ENCODE peak calls at places on chromosomes 12 and 14, in nine cellular contexts. U, S, Q, K, V, T, Y, P and I are unnamed samples. For H3K27me3, the result is how much of the 10 kb centered on the place peaks cover.

GRCh38 chr12:109999983-110000505 is 814 bp downstream of the ANKRD13A start:
- DNase-seq in P (no peak), U (no peak), T (peak), Q (peak), V (no peak), Y (peak), S (peak), K (peak), I (peak)

GRCh38 chr12:67275380-67275913 is 6.3 kb downstream of the CAND1 start:
- DNase-seq in Q (no peak), U (no peak), S (no peak), P (no peak), V (no peak), T (peak), K (no peak), Y (no peak), I (no peak)

GRCh38 chr12:60169904-60170303 is 574.1 kb downstream of the SLC16A7 start:
- DNase-seq in P (no peak), K (no peak), Q (peak), Y (no peak), U (no peak), T (no peak), S (no peak), V (no peak), I (no peak)

GRCh38 chr12:2682301-2683282 is 112.2 kb upstream of the FKBP4 start:
- DNase-seq in K (no peak), Y (peak), U (peak), S (peak), T (peak), Q (peak), V (no peak), P (peak), I (no peak)

GRCh38 chr14:55921516-55921915 is 196.7 kb upstream of the PELI2 start:
- DNase-seq in K (no peak), P (no peak), U (no peak), S (no peak), Q (no peak), V (no peak), Y (no peak), T (no peak), I (no peak)

GRCh38 chr12:51209259-51209658 is 8.6 kb downstream of the POU6F1 start:
- DNase-seq in Q (no peak), T (no peak), V (no peak), S (no peak), K (no peak), U (no peak), P (no peak), Y (no peak), I (no peak)

GRCh38 chr12:91617830-91618229 is 435.2 kb upstream of the DCN start:
- DNase-seq in T (peak), K (no peak), Q (no peak), U (no peak), P (no peak), V (no peak), Y (no peak), S (no peak), I (no peak)

GRCh38 chr12:64522316-64522715 is 70.4 kb downstream of the TBK1 start:
- DNase-seq in Y (no peak), Q (peak), K (no peak), V (peak), P (no peak), T (no peak), U (peak), S (no peak), I (no peak)

GRCh38 chr14:36097356-36097755 is 79.2 kb downstream of the PTCSC3 start:
- DNase-seq in T (no peak), Q (no peak), U (no peak), Y (no peak), S (no peak), P (no peak), K (no peak), V (no peak), I (no peak)

GRCh38 chr14:85534435-85534834 is 4.5 kb downstream of the FLRT2 start:
- DNase-seq in Y (peak), Q (peak), K (no peak), P (peak), V (no peak), U (no peak), S (peak), T (no peak), I (no peak)
- H3K27me3 ChIP-seq in Y (under half), Q (under half), K (under half), P (under half), V (half or more), U (under half), S (half or more), T (under half), I (half or more)

GRCh38 chr14:23173796-23174195 is 9.7 kb downstream of the SLC7A8 start:
- DNase-seq in P (no peak), V (no peak), Q (no peak), Y (no peak), T (no peak), S (no peak), U (no peak), K (no peak), I (no peak)

GRCh38 chr14:23174785-23175184 is 8.7 kb downstream of the SLC7A8 start:
- DNase-seq in P (no peak), S (no peak), Y (no peak), V (no peak), K (no peak), Q (no peak), T (no peak), U (no peak), I (no peak)

GRCh38 chr14:23175823-23176222 is 7.6 kb downstream of the SLC7A8 start:
- DNase-seq in P (no peak), K (no peak), U (no peak), Q (peak), V (no peak), Y (no peak), S (no peak), T (peak), I (no peak)

GRCh38 chr14:23173039-23173438 is 10.4 kb downstream of the SLC7A8 start:
- DNase-seq in P (no peak), K (no peak), S (no peak), V (peak), U (no peak), Y (no peak), Q (no peak), T (no peak), I (no peak)

GRCh38 chr14:23174266-23174665 is 9.2 kb downstream of the SLC7A8 start:
- DNase-seq in U (no peak), Q (peak), V (no peak), P (no peak), Y (no peak), K (no peak), S (no peak), T (no peak), I (no peak)
- H3K4me3 ChIP-seq in U (no peak), Q (no peak), V (no peak), P (no peak), Y (no peak), K (no peak), S (no peak), T (no peak), I (no peak)

GRCh38 chr12:114395755-114396152 is 10.2 kb downstream of the TBX5 start:
- DNase-seq in Y (no peak), K (no peak), Q (peak), V (no peak), T (no peak), S (peak), P (no peak), U (no peak), I (no peak)

GRCh38 chr12:114399664-114400211 is 6.2 kb downstream of the TBX5 start:
- DNase-seq in T (no peak), K (no peak), Q (peak), P (no peak), U (peak), V (no peak), S (peak), Y (no peak), I (no peak)

GRCh38 chr12:114397978-114398881 is 7.7 kb downstream of the TBX5 start:
- DNase-seq in K (no peak), V (no peak), Y (no peak), P (no peak), U (no peak), Q (peak), S (no peak), T (no peak), I (no peak)

GRCh38 chr12:114396153-114396868 is 9.6 kb downstream of the TBX5 start:
- DNase-seq in S (peak), P (no peak), Q (peak), T (no peak), K (no peak), V (no peak), Y (peak), U (no peak), I (no peak)

GRCh38 chr12:114396869-114397719 is 8.8 kb downstream of the TBX5 start:
- DNase-seq in K (no peak), P (no peak), T (no peak), U (no peak), Q (peak), Y (no peak), S (no peak), V (no peak), I (no peak)
- H3K27me3 ChIP-seq in K (half or more), P (under half), T (half or more), U (under half), Q (under half), Y (half or more), S (half or more), V (half or more), I (half or more)

GRCh38 chr12:57049047-57049446 is 882 bp downstream of the MYO1A start:
- DNase-seq in K (no peak), Q (no peak), U (no peak), T (no peak), V (no peak), S (no peak), P (no peak), Y (no peak), I (no peak)
- H3K4me3 ChIP-seq in K (no peak), Q (no peak), U (no peak), T (no peak), V (no peak), S (no peak), P (no peak), Y (no peak), I (peak)

GRCh38 chr12:5078423-5078822 is 34.7 kb downstream of the KCNA5 start:
- DNase-seq in S (no peak), K (peak), V (no peak), T (no peak), Q (no peak), Y (peak), P (no peak), U (no peak), I (no peak)

GRCh38 chr12:5076761-5077160 is 33.1 kb downstream of the KCNA5 start:
- DNase-seq in U (no peak), V (no peak), P (no peak), Q (no peak), Y (no peak), T (no peak), S (no peak), K (peak), I (no peak)

GRCh38 chr12:5085896-5086295 is 42.2 kb downstream of the KCNA5 start:
- DNase-seq in U (peak), Q (peak), V (no peak), T (peak), P (no peak), S (no peak), Y (no peak), K (no peak), I (no peak)

GRCh38 chr12:5083955-5084849 is 40.5 kb downstream of the KCNA5 start:
- DNase-seq in P (no peak), Y (peak), V (peak), U (no peak), K (peak), T (peak), S (peak), Q (peak), I (no peak)

DNA sequence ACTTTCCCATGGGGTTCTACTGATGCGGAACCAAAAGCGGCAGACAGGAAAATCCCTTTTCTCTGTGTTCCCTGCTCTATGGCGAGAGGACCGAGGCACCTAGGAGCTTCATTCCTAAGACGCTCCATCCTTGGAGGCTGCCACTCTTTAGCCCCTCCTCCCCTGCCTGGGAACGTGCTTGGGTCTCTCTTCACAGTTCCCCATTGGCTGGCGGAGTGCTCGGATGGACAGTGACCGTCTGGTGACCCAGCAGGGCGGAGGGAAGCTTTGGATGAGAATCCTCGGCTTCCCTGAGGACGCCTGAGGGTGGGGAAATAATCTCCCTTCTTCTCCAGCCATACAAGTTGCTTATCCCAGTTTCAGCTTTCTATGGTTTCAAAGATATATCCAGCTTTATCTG is 37.3 kb downstream of the KCNA5 start:
- DNase-seq in P (peak), K (no peak), Y (no peak), Q (no peak), V (no peak), S (no peak), U (no peak), T (no peak), I (no peak)
- H3K27me3 ChIP-seq in P (under half), K (under half), Y (under half), Q (under half), V (under half), S (under half), U (under half), T (under half), I (under half)

GRCh38 chr12:1551496-1551895 is 42.9 kb downstream of the FBXL14 start:
- DNase-seq in V (no peak), U (no peak), Y (no peak), S (no peak), T (no peak), P (no peak), Q (no peak), K (no peak), I (no peak)

GRCh38 chr12:1553987-1554982 is 40.1 kb downstream of the FBXL14 start:
- DNase-seq in U (no peak), V (no peak), T (no peak), S (no peak), K (no peak), Y (no peak), P (no peak), Q (no peak), I (no peak)

GRCh38 chr12:1553546-1553945 is 40.8 kb downstream of the FBXL14 start:
- DNase-seq in K (no peak), Q (no peak), V (no peak), T (no peak), S (no peak), P (no peak), U (no peak), Y (no peak), I (no peak)

GRCh38 chr12:1552171-1552570 is 42.2 kb downstream of the FBXL14 start:
- DNase-seq in T (peak), U (no peak), K (no peak), Q (no peak), V (no peak), S (no peak), Y (no peak), P (no peak), I (no peak)

DNA sequence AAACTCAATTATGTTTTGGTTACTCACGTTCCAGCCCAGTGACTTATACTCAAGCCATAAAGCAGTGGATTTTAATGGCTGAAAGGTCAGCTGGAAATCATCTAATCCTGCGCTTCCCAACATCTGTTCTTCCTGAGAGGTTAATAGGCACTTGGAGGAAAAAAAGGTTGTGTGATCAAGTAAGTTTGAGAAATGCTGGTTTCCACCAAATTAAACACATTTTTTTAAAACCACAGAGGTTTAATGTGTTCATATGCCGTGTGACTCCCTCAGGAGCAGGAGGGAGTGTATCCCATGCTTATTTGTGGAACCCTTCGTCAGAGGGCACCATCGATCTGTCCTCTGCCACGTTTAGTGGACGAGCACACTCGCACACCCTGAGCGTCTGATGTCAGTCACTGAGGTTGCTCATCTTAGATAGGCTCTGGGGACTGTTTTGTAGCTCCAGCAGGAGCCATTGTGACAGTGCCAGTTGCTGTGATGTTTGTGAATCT is 41.4 kb downstream of the FBXL14 start:
- DNase-seq in V (no peak), Q (peak), K (no peak), U (peak), Y (no peak), T (no peak), P (no peak), S (no peak), I (no peak)
- H3K4me3 ChIP-seq in V (no peak), Q (no peak), K (no peak), U (no peak), Y (no peak), T (no peak), P (no peak), S (no peak), I (no peak)

DNA sequence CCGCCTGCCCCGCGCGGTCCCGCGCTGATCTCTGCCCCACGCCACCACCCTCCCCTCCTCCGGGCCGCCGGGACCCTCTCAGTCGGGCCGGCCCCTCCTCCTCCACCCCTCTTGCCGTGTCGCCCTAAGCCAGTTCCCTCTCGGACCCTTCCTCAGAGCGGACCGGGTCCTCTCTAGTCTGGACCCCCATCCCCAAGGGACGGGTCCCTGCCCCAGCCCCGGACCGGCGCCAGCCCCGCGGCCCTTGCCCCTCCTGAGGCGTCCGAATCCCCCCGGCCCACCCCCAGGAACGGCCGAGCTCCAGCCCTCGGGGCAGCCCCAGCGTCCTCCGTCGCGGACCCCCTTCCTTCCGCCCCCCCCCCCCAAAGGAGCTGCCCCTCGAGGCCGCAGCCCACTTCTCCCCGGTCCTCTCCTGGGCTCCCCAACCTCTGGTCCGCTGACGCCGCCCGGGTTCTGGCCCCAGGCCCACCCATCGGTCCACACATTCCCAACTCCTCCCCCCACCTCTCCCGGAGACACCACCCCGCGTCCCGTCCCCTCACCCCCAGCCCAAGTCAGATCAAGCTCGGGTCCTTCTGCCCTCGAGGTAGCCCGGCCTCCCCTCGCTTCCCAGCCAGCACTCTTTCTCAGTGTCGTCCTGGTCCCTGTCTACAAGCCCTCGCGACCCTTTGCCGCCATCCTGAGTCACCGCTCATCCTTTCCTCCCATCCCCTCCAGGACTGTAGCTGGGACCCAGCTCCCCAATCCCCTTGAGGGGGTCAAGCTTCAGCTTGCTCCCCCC is 690 bp downstream of the PPP4R4 start:
- DNase-seq in T (no peak), K (peak), V (no peak), Y (no peak), Q (no peak), U (no peak), S (peak), P (peak), I (no peak)
- H3K27me3 ChIP-seq in T (half or more), K (under half), V (half or more), Y (under half), Q (under half), U (under half), S (under half), P (under half), I (under half)

GRCh38 chr12:127178463-127178862 is 1088.5 kb upstream of the TMEM132C start:
- DNase-seq in K (no peak), T (no peak), P (no peak), Y (no peak), S (no peak), Q (no peak), V (no peak), U (no peak), I (no peak)
- H3K4me3 ChIP-seq in K (no peak), T (no peak), P (no peak), Y (no peak), S (no peak), Q (no peak), V (no peak), U (no peak), I (no peak)